ENCODE peak calls at places on chromosome 7, in eight cellular contexts. One of them, this sample, is unnamed.

GRCh38 chr7:156984209-156984891 is 26.1 kb downstream of the MNX1 start:
- DNase-seq in suprapubic skin: no peak
- DNase-seq in A673: no peak
- DNase-seq in SJSA1: no peak
- DNase-seq in ovary: no peak
- DNase-seq in breast epithelium: no peak
- DNase-seq in psoas muscle: no peak
- DNase-seq in left ventricle myocardium inferior: no peak
- DNase-seq in this sample: no peak

GRCh38 chr7:153772966-153773365 is 279.2 kb upstream of the DPP6 start:
- DNase-seq in psoas muscle: no peak
- DNase-seq in left ventricle myocardium inferior: no peak
- DNase-seq in SJSA1: no peak
- DNase-seq in suprapubic skin: no peak
- DNase-seq in breast epithelium: no peak
- DNase-seq in ovary: no peak
- DNase-seq in A673: no peak
- DNase-seq in this sample: no peak

GRCh38 chr7:94620703-94621118 is 35.2 kb downstream of the SGCE start:
- DNase-seq in psoas muscle: peak; percentile 81
- DNase-seq in SJSA1: peak; percentile 90
- DNase-seq in ovary: peak; percentile 65
- DNase-seq in left ventricle myocardium inferior: peak; percentile 74
- DNase-seq in A673: peak; percentile 88
- DNase-seq in suprapubic skin: peak; percentile 79
- DNase-seq in breast epithelium: no peak
- DNase-seq in this sample: peak; percentile 25

GRCh38 chr7:80883188-80884025 is 35.4 kb downstream of the SEMA3C start:
- DNase-seq in A673: peak; percentile 68
- DNase-seq in left ventricle myocardium inferior: no peak
- DNase-seq in SJSA1: peak; percentile 82
- DNase-seq in suprapubic skin: no peak
- DNase-seq in breast epithelium: no peak
- DNase-seq in ovary: no peak
- DNase-seq in psoas muscle: no peak
- DNase-seq in this sample: no peak

GRCh38 chr7:132066776-132067175 is 509.5 kb downstream of the PLXNA4 start:
- DNase-seq in suprapubic skin: no peak
- DNase-seq in left ventricle myocardium inferior: peak; percentile 68
- DNase-seq in psoas muscle: peak; percentile 46
- DNase-seq in ovary: peak; percentile 40
- DNase-seq in breast epithelium: no peak
- DNase-seq in A673: peak; percentile 83
- DNase-seq in SJSA1: no peak
- DNase-seq in this sample: no peak

GRCh38 chr7:114415054-114415997 is 711 bp downstream of the FOXP2 start:
- DNase-seq in ovary: no peak
- DNase-seq in SJSA1: no peak
- DNase-seq in left ventricle myocardium inferior: no peak
- DNase-seq in breast epithelium: no peak
- DNase-seq in A673: no peak
- DNase-seq in suprapubic skin: no peak
- DNase-seq in psoas muscle: no peak
- DNase-seq in this sample: no peak

GRCh38 chr7:99459087-99459486 is 6.9 kb downstream of the ATP5MF start:
- DNase-seq in suprapubic skin: no peak
- DNase-seq in A673: peak; percentile 48
- DNase-seq in psoas muscle: no peak
- DNase-seq in breast epithelium: no peak
- DNase-seq in ovary: no peak
- DNase-seq in SJSA1: no peak
- DNase-seq in left ventricle myocardium inferior: no peak
- DNase-seq in this sample: peak; percentile 52

GRCh38 chr7:17176633-17177032 is 121.8 kb upstream of the AHR start:
- DNase-seq in breast epithelium: no peak
- DNase-seq in suprapubic skin: no peak
- DNase-seq in ovary: no peak
- DNase-seq in SJSA1: no peak
- DNase-seq in left ventricle myocardium inferior: no peak
- DNase-seq in A673: no peak
- DNase-seq in psoas muscle: no peak
- DNase-seq in this sample: no peak

GRCh38 chr7:80629023-80629422 is 9.4 kb upstream of the CD36 start:
- DNase-seq in ovary: no peak
- DNase-seq in left ventricle myocardium inferior: no peak
- DNase-seq in psoas muscle: no peak
- DNase-seq in SJSA1: no peak
- DNase-seq in breast epithelium: no peak
- DNase-seq in suprapubic skin: no peak
- DNase-seq in A673: no peak
- DNase-seq in this sample: no peak

GRCh38 chr7:27073066-27073465 is 22.7 kb downstream of the HOXA1 start:
- DNase-seq in suprapubic skin: no peak
- DNase-seq in left ventricle myocardium inferior: no peak
- DNase-seq in psoas muscle: no peak
- DNase-seq in SJSA1: no peak
- DNase-seq in A673: no peak
- DNase-seq in breast epithelium: no peak
- DNase-seq in ovary: no peak
- DNase-seq in this sample: no peak

GRCh38 chr7:139737221-139738100 is 40.3 kb downstream of the HIPK2 start:
- DNase-seq in suprapubic skin: no peak
- DNase-seq in SJSA1: no peak
- DNase-seq in A673: no peak
- DNase-seq in psoas muscle: no peak
- DNase-seq in breast epithelium: no peak
- DNase-seq in left ventricle myocardium inferior: no peak
- DNase-seq in ovary: no peak
- DNase-seq in this sample: no peak

GRCh38 chr7:130488376-130489139 is 3.3 kb upstream of the MEST start:
- DNase-seq in breast epithelium: no peak
- DNase-seq in left ventricle myocardium inferior: no peak
- DNase-seq in A673: no peak
- DNase-seq in SJSA1: no peak
- DNase-seq in psoas muscle: no peak
- DNase-seq in suprapubic skin: no peak
- DNase-seq in ovary: no peak
- DNase-seq in this sample: no peak

GRCh38 chr7:30214651-30215137 is 69.7 kb upstream of the ZNRF2 start:
- DNase-seq in breast epithelium: no peak
- DNase-seq in SJSA1: peak; percentile 12
- DNase-seq in A673: no peak
- DNase-seq in left ventricle myocardium inferior: no peak
- DNase-seq in suprapubic skin: no peak
- DNase-seq in ovary: no peak
- DNase-seq in psoas muscle: no peak
- DNase-seq in this sample: no peak

GRCh38 chr7:2036786-2037185 is 196.0 kb downstream of the MAD1L1 start:
- DNase-seq in suprapubic skin: peak; percentile 69
- DNase-seq in left ventricle myocardium inferior: peak; percentile 3
- DNase-seq in A673: no peak
- DNase-seq in ovary: no peak
- DNase-seq in psoas muscle: peak; percentile 5
- DNase-seq in SJSA1: no peak
- DNase-seq in breast epithelium: no peak
- DNase-seq in this sample: peak; percentile 23

GRCh38 chr7:17297243-17297642 is 1.2 kb upstream of the AHR start:
- DNase-seq in ovary: no peak
- DNase-seq in A673: no peak
- DNase-seq in breast epithelium: no peak
- DNase-seq in SJSA1: no peak
- DNase-seq in psoas muscle: no peak
- DNase-seq in suprapubic skin: no peak
- DNase-seq in left ventricle myocardium inferior: no peak
- DNase-seq in this sample: no peak

GRCh38 chr7:96327429-96327828 is 5.5 kb upstream of the SLC25A13 start:
- DNase-seq in psoas muscle: no peak
- DNase-seq in suprapubic skin: no peak
- DNase-seq in left ventricle myocardium inferior: no peak
- DNase-seq in A673: no peak
- DNase-seq in SJSA1: no peak
- DNase-seq in ovary: no peak
- DNase-seq in breast epithelium: no peak
- DNase-seq in this sample: no peak

GRCh38 chr7:100584046-100584676 is 1.8 kb downstream of the LRCH4 start:
- DNase-seq in A673: no peak
- DNase-seq in suprapubic skin: no peak
- DNase-seq in ovary: no peak
- DNase-seq in breast epithelium: peak; percentile 43
- DNase-seq in psoas muscle: no peak
- DNase-seq in SJSA1: no peak
- DNase-seq in left ventricle myocardium inferior: no peak
- DNase-seq in this sample: peak; percentile 29

GRCh38 chr7:28953628-28954027 is 4.5 kb downstream of the TRIL start:
- DNase-seq in psoas muscle: no peak
- DNase-seq in suprapubic skin: no peak
- DNase-seq in A673: no peak
- DNase-seq in left ventricle myocardium inferior: no peak
- DNase-seq in breast epithelium: no peak
- DNase-seq in ovary: no peak
- DNase-seq in SJSA1: no peak
- DNase-seq in this sample: no peak

GRCh38 chr7:151894131-151895007 is 17.5 kb upstream of the PRKAG2 start:
- DNase-seq in psoas muscle: no peak
- DNase-seq in ovary: no peak
- DNase-seq in suprapubic skin: no peak
- DNase-seq in A673: no peak
- DNase-seq in left ventricle myocardium inferior: no peak
- DNase-seq in breast epithelium: no peak
- DNase-seq in SJSA1: peak; percentile 41
- DNase-seq in this sample: no peak

GRCh38 chr7:5406957-5407930 is 16.4 kb downstream of the TNRC18 start:
- DNase-seq in A673: peak; percentile 47
- DNase-seq in left ventricle myocardium inferior: no peak
- DNase-seq in SJSA1: no peak
- DNase-seq in ovary: no peak
- DNase-seq in suprapubic skin: no peak
- DNase-seq in breast epithelium: no peak
- DNase-seq in psoas muscle: no peak
- DNase-seq in this sample: no peak

GRCh38 chr7:12570529-12571461 is at the start of gene SCIN:
- DNase-seq in A673: peak; percentile 45
- DNase-seq in psoas muscle: peak; percentile 27
- DNase-seq in left ventricle myocardium inferior: peak; percentile 22
- DNase-seq in SJSA1: no peak
- DNase-seq in ovary: no peak
- DNase-seq in suprapubic skin: no peak
- DNase-seq in breast epithelium: no peak
- DNase-seq in this sample: no peak

DNA sequence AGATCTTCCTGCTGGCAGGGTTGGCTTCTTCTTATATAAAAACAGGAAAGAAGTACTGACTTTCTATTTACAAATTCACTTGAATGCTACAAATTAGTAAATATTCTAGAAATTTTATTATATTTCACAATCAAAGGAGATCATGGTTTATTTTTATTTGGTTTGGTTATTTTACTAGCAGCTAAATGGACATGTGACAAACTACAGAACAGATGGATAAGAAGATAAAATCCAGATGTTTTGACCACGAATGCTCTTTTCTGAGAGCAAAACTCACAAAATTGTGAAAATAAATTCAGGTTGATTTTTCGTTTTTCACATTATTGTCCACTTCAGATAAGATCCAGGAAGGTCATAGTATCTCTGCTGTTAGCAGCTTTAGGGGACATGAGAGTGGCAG is 55.4 kb downstream of the CACNA2D1 start:
- DNase-seq in breast epithelium: no peak
- DNase-seq in A673: no peak
- DNase-seq in SJSA1: no peak
- DNase-seq in suprapubic skin: no peak
- DNase-seq in ovary: no peak
- DNase-seq in left ventricle myocardium inferior: no peak
- DNase-seq in psoas muscle: no peak
- DNase-seq in this sample: no peak
- H3K27ac ChIP-seq in breast epithelium: no peak overlapping the region
- H3K27ac ChIP-seq in A673: peak overlapping the region; percentile 65
- H3K27ac ChIP-seq in SJSA1: no peak overlapping the region
- H3K27ac ChIP-seq in suprapubic skin: no peak overlapping the region
- H3K27ac ChIP-seq in ovary: no peak overlapping the region
- H3K27ac ChIP-seq in left ventricle myocardium inferior: no peak overlapping the region
- H3K27ac ChIP-seq in psoas muscle: peak overlapping the region; percentile 5
- H3K27ac ChIP-seq in this sample: no peak overlapping the region

GRCh38 chr7:116546054-116546453 is 21.2 kb downstream of the CAV1 start:
- DNase-seq in ovary: no peak
- DNase-seq in left ventricle myocardium inferior: peak; percentile 15
- DNase-seq in SJSA1: no peak
- DNase-seq in suprapubic skin: no peak
- DNase-seq in A673: no peak
- DNase-seq in breast epithelium: no peak
- DNase-seq in psoas muscle: no peak
- DNase-seq in this sample: no peak

GRCh38 chr7:116546916-116547315 is 22.1 kb downstream of the CAV1 start:
- DNase-seq in ovary: no peak
- DNase-seq in left ventricle myocardium inferior: no peak
- DNase-seq in SJSA1: no peak
- DNase-seq in breast epithelium: no peak
- DNase-seq in psoas muscle: no peak
- DNase-seq in A673: no peak
- DNase-seq in suprapubic skin: no peak
- DNase-seq in this sample: no peak

GRCh38 chr7:116544488-116544887 is 19.7 kb downstream of the CAV1 start:
- DNase-seq in breast epithelium: no peak
- DNase-seq in A673: no peak
- DNase-seq in suprapubic skin: no peak
- DNase-seq in ovary: no peak
- DNase-seq in psoas muscle: no peak
- DNase-seq in SJSA1: no peak
- DNase-seq in left ventricle myocardium inferior: no peak
- DNase-seq in this sample: no peak

GRCh38 chr7:116543664-116544063 is 18.8 kb downstream of the CAV1 start:
- DNase-seq in ovary: no peak
- DNase-seq in left ventricle myocardium inferior: no peak
- DNase-seq in A673: no peak
- DNase-seq in psoas muscle: no peak
- DNase-seq in breast epithelium: no peak
- DNase-seq in SJSA1: no peak
- DNase-seq in suprapubic skin: no peak
- DNase-seq in this sample: no peak

GRCh38 chr7:116545411-116545993 is 20.7 kb downstream of the CAV1 start:
- DNase-seq in A673: no peak
- DNase-seq in ovary: no peak
- DNase-seq in SJSA1: no peak
- DNase-seq in breast epithelium: no peak
- DNase-seq in left ventricle myocardium inferior: no peak
- DNase-seq in suprapubic skin: no peak
- DNase-seq in psoas muscle: no peak
- DNase-seq in this sample: no peak
- H3K4me1 ChIP-seq in A673: peaks cover 91% of the 10 kb centered on the region
- H3K4me1 ChIP-seq in ovary: peaks cover 5% of the 10 kb centered on the region
- H3K4me1 ChIP-seq in SJSA1: peaks cover 64% of the 10 kb centered on the region
- H3K4me1 ChIP-seq in breast epithelium: no peaks in the 10 kb centered on the region
- H3K4me1 ChIP-seq in left ventricle myocardium inferior: peaks cover 100% of the 10 kb centered on the region
- H3K4me1 ChIP-seq in suprapubic skin: peaks cover 32% of the 10 kb centered on the region
- H3K4me1 ChIP-seq in psoas muscle: peaks cover 6% of the 10 kb centered on the region
- H3K4me1 ChIP-seq in this sample: no peaks in the 10 kb centered on the region

GRCh38 chr7:4343272-4344000 is 338.7 kb upstream of the FOXK1 start:
- DNase-seq in breast epithelium: no peak
- DNase-seq in A673: no peak
- DNase-seq in left ventricle myocardium inferior: no peak
- DNase-seq in SJSA1: no peak
- DNase-seq in ovary: no peak
- DNase-seq in suprapubic skin: peak; percentile 4
- DNase-seq in psoas muscle: no peak
- DNase-seq in this sample: no peak
- H3K9me3 ChIP-seq in breast epithelium: peaks cover 13% of the 10 kb centered on the region
- H3K9me3 ChIP-seq in A673: no peaks in the 10 kb centered on the region
- H3K9me3 ChIP-seq in left ventricle myocardium inferior: peaks cover 30% of the 10 kb centered on the region
- H3K9me3 ChIP-seq in SJSA1: no peaks in the 10 kb centered on the region
- H3K9me3 ChIP-seq in ovary: no peaks in the 10 kb centered on the region
- H3K9me3 ChIP-seq in suprapubic skin: no peaks in the 10 kb centered on the region
- H3K9me3 ChIP-seq in psoas muscle: no peaks in the 10 kb centered on the region
- H3K9me3 ChIP-seq in this sample: no peaks in the 10 kb centered on the region

GRCh38 chr7:25312968-25313367 is 84.7 kb upstream of the NPVF start:
- DNase-seq in ovary: no peak
- DNase-seq in breast epithelium: no peak
- DNase-seq in suprapubic skin: no peak
- DNase-seq in A673: no peak
- DNase-seq in psoas muscle: no peak
- DNase-seq in SJSA1: no peak
- DNase-seq in left ventricle myocardium inferior: no peak
- DNase-seq in this sample: no peak
- H3K27ac ChIP-seq in ovary: no peak overlapping the region
- H3K27ac ChIP-seq in breast epithelium: no peak overlapping the region
- H3K27ac ChIP-seq in suprapubic skin: no peak overlapping the region
- H3K27ac ChIP-seq in A673: no peak overlapping the region
- H3K27ac ChIP-seq in psoas muscle: no peak overlapping the region
- H3K27ac ChIP-seq in SJSA1: no peak overlapping the region
- H3K27ac ChIP-seq in left ventricle myocardium inferior: no peak overlapping the region
- H3K27ac ChIP-seq in this sample: no peak overlapping the region

This sample was measured in DND-41.